ENCODE peak calls at places on chromosome 4, in four cellular contexts. One of them, this sample, is unnamed.

GRCh38 chr4:5156677-5157076 is 105.4 kb downstream of the STK32B start:
- DNase-seq in GM12878: no peak
- DNase-seq in K562: no peak
- DNase-seq in HepG2: no peak
- DNase-seq in this sample: no peak

GRCh38 chr4:141132689-141133145 is 552 bp downstream of the RNF150 start:
- DNase-seq in GM12878: no peak
- DNase-seq in K562: no peak
- DNase-seq in HepG2: no peak
- DNase-seq in this sample: peak

GRCh38 chr4:10808591-10808990 is 124.0 kb upstream of the CLNK start:
- DNase-seq in GM12878: no peak
- DNase-seq in K562: no peak
- DNase-seq in HepG2: no peak
- DNase-seq in this sample: no peak

GRCh38 chr4:109472343-109472761 is 38.7 kb downstream of the SEC24B start:
- DNase-seq in GM12878: no peak
- DNase-seq in K562: peak
- DNase-seq in HepG2: no peak
- DNase-seq in this sample: no peak

GRCh38 chr4:60133414-60133813 is 1066.7 kb upstream of the ADGRL3 start:
- DNase-seq in GM12878: no peak
- DNase-seq in K562: no peak
- DNase-seq in HepG2: no peak
- DNase-seq in this sample: no peak

GRCh38 chr4:63717384-63717783 is 691.9 kb downstream of the TECRL start:
- DNase-seq in GM12878: peak
- DNase-seq in K562: peak
- DNase-seq in HepG2: peak
- DNase-seq in this sample: peak

GRCh38 chr4:124018383-124019317 is 622.1 kb downstream of the SPRY1 start:
- DNase-seq in GM12878: peak
- DNase-seq in K562: no peak
- DNase-seq in HepG2: peak
- DNase-seq in this sample: peak

GRCh38 chr4:94714761-94715160 is 43.0 kb upstream of the BMPR1B start:
- DNase-seq in GM12878: no peak
- DNase-seq in K562: no peak
- DNase-seq in HepG2: no peak
- DNase-seq in this sample: no peak

GRCh38 chr4:53208749-53209148 is 157.1 kb downstream of the SCFD2 start:
- DNase-seq in GM12878: no peak
- DNase-seq in K562: no peak
- DNase-seq in HepG2: peak
- DNase-seq in this sample: no peak

GRCh38 chr4:88866862-88867550 is 169.4 kb upstream of the NAP1L5 start:
- DNase-seq in GM12878: no peak
- DNase-seq in K562: no peak
- DNase-seq in HepG2: no peak
- DNase-seq in this sample: no peak

GRCh38 chr4:164847967-164848649 is 28.9 kb upstream of the APELA start:
- DNase-seq in GM12878: no peak
- DNase-seq in K562: no peak
- DNase-seq in HepG2: no peak
- DNase-seq in this sample: no peak

GRCh38 chr4:31518796-31519250 is 798.7 kb downstream of the PCDH7 start:
- DNase-seq in GM12878: no peak
- DNase-seq in K562: no peak
- DNase-seq in HepG2: no peak
- DNase-seq in this sample: peak

GRCh38 chr4:6688879-6689505 is 4.7 kb upstream of the S100P start:
- DNase-seq in GM12878: no peak
- DNase-seq in K562: peak
- DNase-seq in HepG2: peak
- DNase-seq in this sample: peak

GRCh38 chr4:81508786-81509574 is 37.3 kb upstream of the RASGEF1B start:
- DNase-seq in GM12878: no peak
- DNase-seq in K562: no peak
- DNase-seq in HepG2: no peak
- DNase-seq in this sample: no peak

GRCh38 chr4:183721207-183722081 is 62.4 kb downstream of the TRAPPC11 start:
- DNase-seq in GM12878: no peak
- DNase-seq in K562: no peak
- DNase-seq in HepG2: peak
- DNase-seq in this sample: no peak

GRCh38 chr4:151674804-151675290 is 86.0 kb downstream of the GATB start:
- DNase-seq in GM12878: no peak
- DNase-seq in K562: no peak
- DNase-seq in HepG2: no peak
- DNase-seq in this sample: no peak

GRCh38 chr4:147901388-147901787 is 169.5 kb downstream of the ARHGAP10 start:
- DNase-seq in GM12878: no peak
- DNase-seq in K562: no peak
- DNase-seq in HepG2: no peak
- DNase-seq in this sample: no peak

GRCh38 chr4:185771696-185772390 is 40.2 kb downstream of the SORBS2 start:
- DNase-seq in GM12878: no peak
- DNase-seq in K562: no peak
- DNase-seq in HepG2: no peak
- DNase-seq in this sample: no peak

GRCh38 chr4:41575665-41576064 is 37.7 kb downstream of the LIMCH1 start:
- DNase-seq in GM12878: no peak
- DNase-seq in K562: no peak
- DNase-seq in HepG2: no peak
- DNase-seq in this sample: no peak

GRCh38 chr4:140426610-140427103 is 791 bp downstream of the CLGN start:
- DNase-seq in GM12878: no peak
- DNase-seq in K562: peak
- DNase-seq in HepG2: peak
- DNase-seq in this sample: peak

GRCh38 chr4:69321153-69321729 is 41.0 kb downstream of the UGT2B28 start:
- DNase-seq in GM12878: no peak
- DNase-seq in K562: no peak
- DNase-seq in HepG2: no peak
- DNase-seq in this sample: no peak

GRCh38 chr4:13920901-13921300 is 293.4 kb upstream of the BOD1L1 start:
- DNase-seq in GM12878: no peak
- DNase-seq in K562: no peak
- DNase-seq in HepG2: peak
- DNase-seq in this sample: no peak

GRCh38 chr4:159434496-159435241 is 331.8 kb downstream of the RAPGEF2 start:
- DNase-seq in GM12878: no peak
- DNase-seq in K562: no peak
- DNase-seq in HepG2: no peak
- DNase-seq in this sample: no peak

GRCh38 chr4:89708903-89709361 is 128.0 kb downstream of the SNCA start:
- DNase-seq in GM12878: no peak
- DNase-seq in K562: no peak
- DNase-seq in HepG2: no peak
- DNase-seq in this sample: peak

GRCh38 chr4:148773313-148773712 is 331.1 kb upstream of the NR3C2 start:
- DNase-seq in GM12878: no peak
- DNase-seq in K562: no peak
- DNase-seq in HepG2: no peak
- DNase-seq in this sample: no peak

GRCh38 chr4:126004936-126005335 is 690.2 kb downstream of the FAT4 start:
- DNase-seq in GM12878: no peak
- DNase-seq in K562: no peak
- DNase-seq in HepG2: no peak
- DNase-seq in this sample: peak

GRCh38 chr4:178553201-178553600 is 1111.0 kb upstream of the AGA start:
- DNase-seq in GM12878: no peak
- DNase-seq in K562: no peak
- DNase-seq in HepG2: no peak
- DNase-seq in this sample: no peak

GRCh38 chr4:102789317-102789717 is 28.5 kb upstream of the MANBA start:
- DNase-seq in GM12878: no peak
- DNase-seq in K562: no peak
- DNase-seq in HepG2: no peak
- DNase-seq in this sample: no peak

GRCh38 chr4:7773401-7774187 is 166.1 kb downstream of the AFAP1 start:
- DNase-seq in GM12878: no peak
- DNase-seq in K562: no peak
- DNase-seq in HepG2: no peak
- DNase-seq in this sample: no peak
- TF ChIP-seq TARDBP in GM12878: no peak
- TF ChIP-seq TARDBP in K562: no peak
- TF ChIP-seq TARDBP in HepG2: no peak
- TF ChIP-seq TARDBP in this sample: no peak

DNA sequence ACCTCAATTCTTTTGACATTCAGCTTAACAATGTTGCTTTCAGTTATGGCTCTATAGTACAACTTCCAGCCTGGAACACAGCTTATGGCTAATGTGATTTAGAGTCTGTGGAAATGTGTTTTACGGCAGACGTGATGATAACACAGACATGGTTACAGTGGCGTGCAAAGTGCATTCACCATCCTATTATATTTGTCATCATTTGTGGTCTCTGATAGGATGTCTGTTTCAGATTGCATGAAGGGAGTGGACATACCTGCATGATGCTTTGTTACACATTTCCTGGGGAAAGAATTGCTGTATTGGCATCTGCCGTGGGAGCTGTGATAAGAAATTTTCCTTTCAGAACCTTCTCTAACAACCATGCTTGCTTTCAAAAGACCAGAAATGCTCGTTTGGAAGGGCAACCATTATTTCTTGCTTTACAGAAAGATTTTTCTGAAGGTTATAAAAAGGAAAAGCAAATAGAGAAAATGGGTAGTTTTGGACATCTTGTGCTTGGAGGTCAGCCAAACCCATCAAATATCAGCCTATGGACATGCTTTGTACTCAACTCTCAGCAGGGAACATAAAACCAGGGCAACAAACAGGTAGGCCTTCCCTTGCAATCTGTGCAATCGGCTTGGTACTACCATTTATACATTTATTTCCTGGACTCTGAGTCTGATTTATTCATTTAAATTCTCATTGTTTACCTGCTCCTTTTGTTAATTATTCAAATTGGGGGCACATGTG is 273.9 kb downstream of the TLL1 start:
- DNase-seq in GM12878: no peak
- DNase-seq in K562: no peak
- DNase-seq in HepG2: no peak
- DNase-seq in this sample: no peak
- TF ChIP-seq FOXM1 in GM12878: no peak
- TF ChIP-seq FOXM1 in K562: no peak
- TF ChIP-seq FOXM1 in HepG2: no peak
- TF ChIP-seq FOXM1 in this sample: no peak

GRCh38 chr4:163680390-163681098 is 186.1 kb downstream of the TMA16 start:
- DNase-seq in GM12878: no peak
- DNase-seq in K562: no peak
- DNase-seq in HepG2: no peak
- DNase-seq in this sample: no peak

GRCh38 chr4:163679189-163679588 is 184.7 kb downstream of the TMA16 start:
- DNase-seq in GM12878: no peak
- DNase-seq in K562: no peak
- DNase-seq in HepG2: peak
- DNase-seq in this sample: peak

GRCh38 chr4:163681208-163681821 is 186.8 kb downstream of the TMA16 start:
- DNase-seq in GM12878: no peak
- DNase-seq in K562: peak
- DNase-seq in HepG2: peak
- DNase-seq in this sample: peak
- TF ChIP-seq TARDBP in GM12878: no peak
- TF ChIP-seq TARDBP in K562: no peak
- TF ChIP-seq TARDBP in HepG2: no peak
- TF ChIP-seq TARDBP in this sample: no peak

GRCh38 chr4:19748911-19749473 is 502.7 kb upstream of the SLIT2 start:
- DNase-seq in GM12878: no peak
- DNase-seq in K562: no peak
- DNase-seq in HepG2: no peak
- DNase-seq in this sample: peak
- TF ChIP-seq FOXM1 in GM12878: no peak
- TF ChIP-seq FOXM1 in K562: no peak
- TF ChIP-seq FOXM1 in HepG2: no peak
- TF ChIP-seq FOXM1 in this sample: no peak

DNA sequence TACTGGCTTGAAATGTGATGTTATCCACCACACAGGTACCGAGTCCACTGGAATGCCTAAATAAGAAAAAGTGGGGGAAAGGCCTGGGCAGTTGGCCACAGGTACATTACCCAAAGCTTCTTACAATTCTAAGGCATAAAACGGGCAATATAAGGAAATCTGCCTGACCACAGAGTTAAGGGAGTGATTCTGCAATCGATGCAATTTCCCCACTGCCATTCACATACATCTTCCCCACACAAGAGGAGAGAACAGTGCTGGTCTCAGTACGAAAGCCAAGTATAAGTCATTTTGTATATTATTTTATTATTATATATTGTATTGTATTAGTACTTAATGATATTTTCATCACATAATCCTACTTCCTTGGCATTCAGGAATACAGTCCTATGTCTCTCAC is 30.6 kb downstream of the RFC1 start:
- DNase-seq in GM12878: no peak
- DNase-seq in K562: no peak
- DNase-seq in HepG2: no peak
- DNase-seq in this sample: no peak
- TF ChIP-seq TARDBP in GM12878: no peak
- TF ChIP-seq TARDBP in K562: no peak
- TF ChIP-seq TARDBP in HepG2: no peak
- TF ChIP-seq TARDBP in this sample: no peak

DNA sequence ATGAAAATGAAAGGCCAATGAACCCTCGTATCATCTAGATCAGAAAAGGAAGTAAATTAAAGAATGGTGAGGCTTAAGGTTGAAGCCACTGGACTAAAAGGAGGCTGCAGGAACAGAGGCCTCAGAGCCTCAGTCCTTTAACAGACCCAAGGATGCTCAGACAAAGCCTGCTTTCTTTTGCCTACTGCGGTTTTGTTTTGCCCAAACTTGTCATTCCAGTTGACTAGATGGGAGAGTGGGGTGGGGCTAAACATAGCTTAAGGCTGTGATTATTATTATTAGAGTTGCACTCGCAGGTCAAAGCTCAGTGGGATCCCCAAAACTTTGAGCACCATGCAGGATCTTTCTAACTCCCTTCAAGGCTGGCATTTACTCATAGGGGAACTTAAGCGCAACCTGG is 163.9 kb downstream of the RBM46 start:
- DNase-seq in GM12878: no peak
- DNase-seq in K562: no peak
- DNase-seq in HepG2: no peak
- DNase-seq in this sample: no peak
- TF ChIP-seq FOXM1 in GM12878: no peak
- TF ChIP-seq FOXM1 in K562: no peak
- TF ChIP-seq FOXM1 in HepG2: no peak
- TF ChIP-seq FOXM1 in this sample: no peak